ENCODE peak calls at places on chromosomes 5 and 9, in nine cellular contexts. W is fibroblast of lung; L is lower leg skin; T is HFF-Myc; V is fibroblast of the aortic adventitia; S is ovary; Y is right cardiac atrium; H is naive thymus-derived CD4-positive, alpha-beta T cell; U is heart right ventricle. Z is an unnamed sample.

GRCh38 chr5:133393776-133394476 is 218.4 kb downstream of the FSTL4 start:
- DNase-seq in V (no peak), U (no peak), S (no peak), W (no peak), H (no peak), L (peak; percentile 7), T (no peak), Y (no peak), Z (peak; percentile 19)

GRCh38 chr5:132408456-132408855 is 38.9 kb downstream of the SLC22A5 start:
- DNase-seq in Y (no peak), W (no peak), S (peak; percentile 16), U (no peak), H (no peak), L (no peak), T (no peak), V (no peak), Z (no peak)

GRCh38 chr5:31972558-31972957 is 201.6 kb downstream of the GOLPH3 start:
- DNase-seq in T (no peak), Y (no peak), L (no peak), V (no peak), W (no peak), U (no peak), S (no peak), H (no peak), Z (no peak)

GRCh38 chr5:35305336-35306020 is 75.2 kb upstream of the PRLR start:
- DNase-seq in S (no peak), H (no peak), W (no peak), T (no peak), U (no peak), Y (no peak), V (no peak), L (no peak), Z (no peak)

GRCh38 chr5:153629027-153629426 is 138.6 kb downstream of the GRIA1 start:
- DNase-seq in T (peak; percentile 94), L (peak; percentile 21), Y (peak; percentile 13), V (peak; percentile 96), U (peak; percentile 17), H (no peak), S (no peak), W (peak; percentile 97), Z (peak; percentile 58)

GRCh38 chr5:54323462-54323861 is 13.1 kb upstream of the ARL15 start:
- DNase-seq in Y (no peak), S (no peak), U (no peak), V (no peak), L (no peak), W (no peak), T (no peak), H (no peak), Z (no peak)

GRCh38 chr5:115831163-115831768 is 10.1 kb downstream of the ATG12 start:
- DNase-seq in L (no peak), Y (no peak), H (no peak), V (peak; percentile 61), T (no peak), U (peak; percentile 17), S (peak; percentile 32), W (peak; percentile 18), Z (no peak)

GRCh38 chr5:160315968-160316367 is 3.6 kb upstream of the CCNJL start:
- DNase-seq in Y (no peak), T (peak; percentile 53), V (no peak), U (no peak), L (no peak), H (no peak), W (peak; percentile 67), S (no peak), Z (no peak)

GRCh38 chr5:138752951-138753793 is at the start of gene CTNNA1:
- DNase-seq in W (peak; percentile 67), L (peak; percentile 60), Y (peak; percentile 81), H (peak; percentile 17), U (peak; percentile 83), V (peak; percentile 61), T (no peak), S (peak; percentile 86), Z (peak; percentile 13)

GRCh38 chr5:133369161-133369783 is 243.1 kb downstream of the FSTL4 start:
- DNase-seq in H (no peak), T (no peak), V (no peak), W (no peak), L (no peak), U (no peak), Y (no peak), S (no peak), Z (no peak)

GRCh38 chr5:133331866-133332731 is 280.2 kb downstream of the FSTL4 start:
- DNase-seq in W (no peak), U (no peak), L (no peak), V (no peak), T (no peak), S (no peak), Y (no peak), H (no peak), Z (no peak)

GRCh38 chr5:172113036-172113435 is 75.0 kb downstream of the STK10 start:
- DNase-seq in L (no peak), S (no peak), U (no peak), W (peak; percentile 73), V (no peak), Y (no peak), T (no peak), H (no peak), Z (no peak)

GRCh38 chr9:86034863-86035734 is 64.3 kb downstream of the GOLM1 start:
- DNase-seq in Y (no peak), V (peak; percentile 27), T (no peak), U (no peak), H (no peak), S (no peak), L (no peak), W (peak; percentile 66), Z (no peak)

GRCh38 chr5:98470747-98471146 is 302.7 kb upstream of the RGMB start:
- DNase-seq in U (no peak), L (no peak), Y (no peak), V (no peak), H (no peak), T (no peak), S (no peak), W (no peak), Z (no peak)

GRCh38 chr9:121860744-121861143 is 209.3 kb downstream of the DAB2IP start:
- DNase-seq in Y (peak; percentile 64), U (peak; percentile 31), V (peak; percentile 85), H (no peak), S (peak; percentile 83), T (peak; percentile 59), L (no peak), W (peak; percentile 90), Z (peak; percentile 80)

GRCh38 chr9:127393680-127394079 is 3.3 kb upstream of the SLC2A8 start:
- DNase-seq in T (no peak), L (no peak), H (no peak), U (no peak), Y (no peak), V (peak; percentile 61), S (no peak), W (peak; percentile 25), Z (no peak)

GRCh38 chr9:127392976-127393375 is 4.0 kb upstream of the SLC2A8 start:
- DNase-seq in W (no peak), H (no peak), U (no peak), S (no peak), V (no peak), T (no peak), L (no peak), Y (no peak), Z (no peak)

GRCh38 chr9:127390243-127390535 is 6.8 kb upstream of the SLC2A8 start:
- DNase-seq in V (no peak), L (no peak), U (no peak), H (no peak), S (no peak), Y (no peak), W (no peak), T (no peak), Z (no peak)

GRCh38 chr9:127390563-127390962 is 6.4 kb upstream of the SLC2A8 start:
- DNase-seq in L (no peak), V (no peak), T (no peak), U (no peak), Y (no peak), H (no peak), S (no peak), W (no peak), Z (no peak)

GRCh38 chr9:127392166-127392565 is 4.8 kb upstream of the SLC2A8 start:
- DNase-seq in V (no peak), W (no peak), H (no peak), L (no peak), T (no peak), Y (no peak), S (no peak), U (no peak), Z (no peak)
- H3K4me3 ChIP-seq in V (no peak overlapping the region), W (no peak overlapping the region), H (no peak overlapping the region), L (no peak overlapping the region), T (no peak overlapping the region), Y (no peak overlapping the region), S (no peak overlapping the region), U (no peak overlapping the region), Z (no peak overlapping the region)

GRCh38 chr5:126674145-126674544 is 73.4 kb downstream of the PHAX start:
- DNase-seq in T (no peak), V (no peak), S (no peak), Y (no peak), L (no peak), W (no peak), H (no peak), U (no peak), Z (no peak)

GRCh38 chr5:126675338-126675737 is 74.6 kb downstream of the PHAX start:
- DNase-seq in V (no peak), S (no peak), Y (no peak), W (no peak), U (no peak), T (no peak), H (no peak), L (no peak), Z (no peak)

GRCh38 chr5:126673477-126673876 is 72.7 kb downstream of the PHAX start:
- DNase-seq in L (no peak), V (no peak), U (no peak), H (no peak), S (no peak), T (no peak), W (no peak), Y (no peak), Z (no peak)

GRCh38 chr5:126677101-126677500 is 76.4 kb downstream of the PHAX start:
- DNase-seq in S (no peak), Y (no peak), U (no peak), L (no peak), T (no peak), V (no peak), H (no peak), W (no peak), Z (no peak)

GRCh38 chr5:126676195-126676624 is 75.5 kb downstream of the PHAX start:
- DNase-seq in L (peak; percentile 36), S (peak; percentile 66), U (peak; percentile 58), W (peak; percentile 48), H (peak; percentile 10), T (peak; percentile 42), Y (peak; percentile 14), V (peak; percentile 75), Z (peak; percentile 67)
- H3K4me3 ChIP-seq in L (no peak overlapping the region), S (no peak overlapping the region), U (no peak overlapping the region), W (no peak overlapping the region), H (no peak overlapping the region), T (no peak overlapping the region), Y (no peak overlapping the region), V (no peak overlapping the region), Z (no peak overlapping the region)

GRCh38 chr5:62289813-62290212 is 16.2 kb upstream of the KIF2A start:
- DNase-seq in Y (no peak), T (no peak), H (no peak), L (no peak), S (no peak), U (no peak), V (no peak), W (no peak), Z (no peak)
- H3K4me3 ChIP-seq in Y (no peak overlapping the region), T (no peak overlapping the region), H (no peak overlapping the region), L (no peak overlapping the region), S (no peak overlapping the region), U (no peak overlapping the region), V (no peak overlapping the region), W (no peak overlapping the region), Z (no peak overlapping the region)

GRCh38 chr9:134641173-134641985 is at the start of gene COL5A1:
- DNase-seq in W (peak; percentile 92), S (peak; percentile 93), T (no peak), H (peak; percentile 25), V (peak; percentile 91), Y (peak; percentile 94), U (peak; percentile 91), L (peak; percentile 85), Z (peak; percentile 95)
- H3K4me3 ChIP-seq in W (peak within 1 kb of the TSS; percentile 92), S (peak within 1 kb of the TSS; percentile 86), T (peak within 1 kb of the TSS; percentile 52), H (peak within 1 kb of the TSS; percentile 35), V (peak within 1 kb of the TSS; percentile 96), Y (peak within 1 kb of the TSS; percentile 66), U (peak within 1 kb of the TSS; percentile 77), L (peak within 1 kb of the TSS; percentile 29), Z (peak within 1 kb of the TSS; percentile 74)